ENCODE peak calls at places on chromosomes 1 and 21, in five cellular contexts. One of them, this sample, is unnamed.
A peak's percentile ranks its signal among the peaks of the same experiment; 100 is the strongest.

GRCh38 chr21:44666401-44667320 is at the start of gene KRTAP12-2:
- DNase-seq in PC-9: no peak
- DNase-seq in mammary epithelial cell: peak; percentile 25
- DNase-seq in GM12878: no peak
- DNase-seq in fibroblast of lung: no peak
- DNase-seq in this sample: no peak

GRCh38 chr1:19356266-19356665 is 44.1 kb downstream of the SLC66A1 start:
- DNase-seq in mammary epithelial cell: no peak
- DNase-seq in fibroblast of lung: no peak
- DNase-seq in GM12878: no peak
- DNase-seq in PC-9: no peak
- DNase-seq in this sample: no peak

GRCh38 chr1:3983181-3983580 is 83.1 kb upstream of the C1orf174 start:
- DNase-seq in GM12878: no peak
- DNase-seq in mammary epithelial cell: no peak
- DNase-seq in PC-9: no peak
- DNase-seq in fibroblast of lung: no peak
- DNase-seq in this sample: no peak

GRCh38 chr1:34009340-34009975 is 145.6 kb downstream of the HMGB4 start:
- DNase-seq in fibroblast of lung: no peak
- DNase-seq in PC-9: no peak
- DNase-seq in GM12878: no peak
- DNase-seq in mammary epithelial cell: no peak
- DNase-seq in this sample: no peak

GRCh38 chr1:10882069-10882468 is 85.6 kb upstream of the CASZ1 start:
- DNase-seq in fibroblast of lung: no peak
- DNase-seq in GM12878: no peak
- DNase-seq in PC-9: no peak
- DNase-seq in mammary epithelial cell: no peak
- DNase-seq in this sample: no peak

GRCh38 chr1:170856455-170856854 is 78.9 kb upstream of the MROH9 start:
- DNase-seq in fibroblast of lung: no peak
- DNase-seq in GM12878: no peak
- DNase-seq in PC-9: no peak
- DNase-seq in mammary epithelial cell: no peak
- DNase-seq in this sample: no peak

GRCh38 chr1:85584923-85585322 is 4.4 kb downstream of the CCN1 start:
- DNase-seq in mammary epithelial cell: no peak
- DNase-seq in PC-9: no peak
- DNase-seq in GM12878: no peak
- DNase-seq in fibroblast of lung: no peak
- DNase-seq in this sample: no peak

GRCh38 chr1:245825128-245825901 is 670.5 kb downstream of the KIF26B start:
- DNase-seq in fibroblast of lung: peak; percentile 48
- DNase-seq in mammary epithelial cell: no peak
- DNase-seq in GM12878: no peak
- DNase-seq in PC-9: no peak
- DNase-seq in this sample: no peak

GRCh38 chr1:17212487-17213121 is 7.7 kb downstream of the PADI1 start:
- DNase-seq in GM12878: no peak
- DNase-seq in fibroblast of lung: peak; percentile 77
- DNase-seq in mammary epithelial cell: peak; percentile 36
- DNase-seq in PC-9: peak; percentile 92
- DNase-seq in this sample: peak; percentile 94

GRCh38 chr1:114263343-114263742 is 109.7 kb upstream of the SYT6 start:
- DNase-seq in mammary epithelial cell: no peak
- DNase-seq in GM12878: peak; percentile 26
- DNase-seq in fibroblast of lung: no peak
- DNase-seq in PC-9: no peak
- DNase-seq in this sample: no peak

GRCh38 chr1:230972855-230973271 is 5.8 kb downstream of the TTC13 start:
- DNase-seq in PC-9: no peak
- DNase-seq in mammary epithelial cell: no peak
- DNase-seq in GM12878: peak; percentile 55
- DNase-seq in fibroblast of lung: no peak
- DNase-seq in this sample: peak; percentile 66

GRCh38 chr21:35614412-35614901 is 445.9 kb downstream of the SETD4 start:
- DNase-seq in mammary epithelial cell: peak; percentile 94
- DNase-seq in GM12878: no peak
- DNase-seq in PC-9: peak; percentile 13
- DNase-seq in fibroblast of lung: no peak
- DNase-seq in this sample: no peak

GRCh38 chr1:113903496-113904291 is 905 bp downstream of the AP4B1 start:
- DNase-seq in fibroblast of lung: peak; percentile 2
- DNase-seq in PC-9: no peak
- DNase-seq in mammary epithelial cell: no peak
- DNase-seq in GM12878: peak; percentile 31
- DNase-seq in this sample: no peak

GRCh38 chr1:33005812-33006465 is 30.7 kb downstream of the AK2 start:
- DNase-seq in GM12878: no peak
- DNase-seq in mammary epithelial cell: no peak
- DNase-seq in PC-9: no peak
- DNase-seq in fibroblast of lung: no peak
- DNase-seq in this sample: no peak

GRCh38 chr1:187454010-187454409 is 625.3 kb downstream of the PLA2G4A start:
- DNase-seq in PC-9: no peak
- DNase-seq in mammary epithelial cell: no peak
- DNase-seq in fibroblast of lung: no peak
- DNase-seq in GM12878: no peak
- DNase-seq in this sample: no peak

GRCh38 chr1:233480198-233480597 is 133.7 kb upstream of the KCNK1 start:
- DNase-seq in fibroblast of lung: no peak
- DNase-seq in mammary epithelial cell: peak; percentile 14
- DNase-seq in GM12878: no peak
- DNase-seq in PC-9: no peak
- DNase-seq in this sample: no peak

GRCh38 chr1:202234331-202235002 is 40.9 kb downstream of the LGR6 start:
- DNase-seq in PC-9: no peak
- DNase-seq in fibroblast of lung: no peak
- DNase-seq in mammary epithelial cell: no peak
- DNase-seq in GM12878: no peak
- DNase-seq in this sample: no peak

GRCh38 chr1:68231627-68232303 is 558 bp downstream of the WLS start:
- DNase-seq in mammary epithelial cell: peak; percentile 68
- DNase-seq in fibroblast of lung: peak; percentile 90
- DNase-seq in PC-9: peak; percentile 10
- DNase-seq in GM12878: no peak
- DNase-seq in this sample: no peak

GRCh38 chr1:10796029-10796944 is at the start of gene CASZ1:
- DNase-seq in fibroblast of lung: peak; percentile 87
- DNase-seq in mammary epithelial cell: peak; percentile 92
- DNase-seq in PC-9: peak; percentile 89
- DNase-seq in GM12878: no peak
- DNase-seq in this sample: peak; percentile 57

GRCh38 chr1:42937141-42937696 is 21.4 kb downstream of the SLC2A1 start:
- DNase-seq in fibroblast of lung: peak; percentile 74
- DNase-seq in mammary epithelial cell: peak; percentile 95
- DNase-seq in GM12878: no peak
- DNase-seq in PC-9: peak; percentile 63
- DNase-seq in this sample: no peak

GRCh38 chr1:3821004-3821933 is 25.0 kb upstream of the LRRC47 start:
- DNase-seq in PC-9: no peak
- DNase-seq in fibroblast of lung: no peak
- DNase-seq in mammary epithelial cell: no peak
- DNase-seq in GM12878: no peak
- DNase-seq in this sample: no peak

GRCh38 chr1:226176870-226177269 is 9.7 kb downstream of the ACBD3 start:
- DNase-seq in GM12878: no peak
- DNase-seq in fibroblast of lung: no peak
- DNase-seq in PC-9: no peak
- DNase-seq in mammary epithelial cell: no peak
- DNase-seq in this sample: no peak

GRCh38 chr1:182249201-182249676 is 142.4 kb downstream of the GLUL start:
- DNase-seq in PC-9: peak; percentile 7
- DNase-seq in fibroblast of lung: no peak
- DNase-seq in GM12878: peak; percentile 42
- DNase-seq in mammary epithelial cell: no peak
- DNase-seq in this sample: no peak

GRCh38 chr21:34330055-34330454 is 33.8 kb upstream of the KCNE2 start:
- DNase-seq in fibroblast of lung: no peak
- DNase-seq in PC-9: no peak
- DNase-seq in GM12878: no peak
- DNase-seq in mammary epithelial cell: no peak
- DNase-seq in this sample: no peak

GRCh38 chr1:64480999-64481772 is 11.3 kb downstream of the CACHD1 start:
- DNase-seq in PC-9: no peak
- DNase-seq in GM12878: no peak
- DNase-seq in mammary epithelial cell: no peak
- DNase-seq in fibroblast of lung: no peak
- DNase-seq in this sample: no peak

GRCh38 chr1:109879881-109880525 is 30.6 kb upstream of the CSF1 start:
- DNase-seq in PC-9: no peak
- DNase-seq in fibroblast of lung: no peak
- DNase-seq in GM12878: no peak
- DNase-seq in mammary epithelial cell: no peak
- DNase-seq in this sample: no peak

GRCh38 chr1:204974326-204974725 is 68.7 kb upstream of the CNTN2 start:
- DNase-seq in GM12878: no peak
- DNase-seq in mammary epithelial cell: no peak
- DNase-seq in PC-9: no peak
- DNase-seq in fibroblast of lung: no peak
- DNase-seq in this sample: no peak

DNA sequence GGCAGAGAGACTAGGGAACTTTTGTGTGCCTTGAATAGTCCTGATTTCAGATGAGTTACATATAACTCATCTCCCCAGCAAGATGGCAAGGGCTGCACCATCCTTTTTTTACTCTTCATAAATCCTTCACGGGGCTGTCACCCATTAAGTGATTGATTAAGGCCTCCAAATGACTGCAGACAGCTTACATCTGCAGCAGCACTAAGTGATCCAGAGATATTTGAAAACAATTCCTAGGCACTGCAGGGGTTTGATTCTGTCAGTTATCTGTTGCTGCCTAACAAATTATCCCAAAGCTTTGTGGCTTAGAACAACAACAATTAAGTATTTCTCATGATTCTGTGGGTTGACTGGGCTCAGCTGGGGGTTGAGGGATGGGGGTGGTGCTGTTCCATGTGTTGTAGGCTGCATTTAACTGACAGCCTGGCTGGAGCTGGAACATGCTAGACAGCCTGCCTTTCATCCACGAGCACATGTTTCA is 19.3 kb downstream of the TEX38 start:
- DNase-seq in fibroblast of lung: no peak
- DNase-seq in mammary epithelial cell: no peak
- DNase-seq in GM12878: no peak
- DNase-seq in PC-9: no peak
- DNase-seq in this sample: no peak
- TF ChIP-seq EZH2 in fibroblast of lung: no peak
- TF ChIP-seq EZH2 in mammary epithelial cell: no peak
- TF ChIP-seq EZH2 in GM12878: no peak
- TF ChIP-seq EZH2 in PC-9: no peak
- TF ChIP-seq EZH2 in this sample: no peak

GRCh38 chr1:217982711-217983405 is 302.2 kb upstream of the RRP15 start:
- DNase-seq in GM12878: no peak
- DNase-seq in PC-9: no peak
- DNase-seq in mammary epithelial cell: no peak
- DNase-seq in fibroblast of lung: no peak
- DNase-seq in this sample: no peak

GRCh38 chr1:217977943-217978342 is 307.1 kb upstream of the RRP15 start:
- DNase-seq in mammary epithelial cell: no peak
- DNase-seq in GM12878: no peak
- DNase-seq in fibroblast of lung: no peak
- DNase-seq in PC-9: no peak
- DNase-seq in this sample: no peak

GRCh38 chr1:217981430-217981829 is 303.7 kb upstream of the RRP15 start:
- DNase-seq in mammary epithelial cell: no peak
- DNase-seq in fibroblast of lung: no peak
- DNase-seq in GM12878: no peak
- DNase-seq in PC-9: no peak
- DNase-seq in this sample: no peak
- H3K27ac ChIP-seq in mammary epithelial cell: no peak overlapping the region
- H3K27ac ChIP-seq in fibroblast of lung: no peak overlapping the region
- H3K27ac ChIP-seq in GM12878: no peak overlapping the region
- H3K27ac ChIP-seq in PC-9: no peak overlapping the region
- H3K27ac ChIP-seq in this sample: no peak overlapping the region

GRCh38 chr1:220893701-220894024 is 14.4 kb downstream of the HLX start:
- DNase-seq in PC-9: no peak
- DNase-seq in GM12878: no peak
- DNase-seq in mammary epithelial cell: no peak
- DNase-seq in fibroblast of lung: no peak
- DNase-seq in this sample: no peak

GRCh38 chr1:220894924-220895256 is 15.6 kb downstream of the HLX start:
- DNase-seq in fibroblast of lung: no peak
- DNase-seq in mammary epithelial cell: no peak
- DNase-seq in PC-9: no peak
- DNase-seq in GM12878: no peak
- DNase-seq in this sample: no peak

GRCh38 chr1:220895412-220895946 is 16.2 kb downstream of the HLX start:
- DNase-seq in fibroblast of lung: no peak
- DNase-seq in GM12878: no peak
- DNase-seq in PC-9: no peak
- DNase-seq in mammary epithelial cell: no peak
- DNase-seq in this sample: no peak

GRCh38 chr1:220892997-220893700 is 13.9 kb downstream of the HLX start:
- DNase-seq in fibroblast of lung: no peak
- DNase-seq in PC-9: no peak
- DNase-seq in mammary epithelial cell: no peak
- DNase-seq in GM12878: no peak
- DNase-seq in this sample: no peak

DNA sequence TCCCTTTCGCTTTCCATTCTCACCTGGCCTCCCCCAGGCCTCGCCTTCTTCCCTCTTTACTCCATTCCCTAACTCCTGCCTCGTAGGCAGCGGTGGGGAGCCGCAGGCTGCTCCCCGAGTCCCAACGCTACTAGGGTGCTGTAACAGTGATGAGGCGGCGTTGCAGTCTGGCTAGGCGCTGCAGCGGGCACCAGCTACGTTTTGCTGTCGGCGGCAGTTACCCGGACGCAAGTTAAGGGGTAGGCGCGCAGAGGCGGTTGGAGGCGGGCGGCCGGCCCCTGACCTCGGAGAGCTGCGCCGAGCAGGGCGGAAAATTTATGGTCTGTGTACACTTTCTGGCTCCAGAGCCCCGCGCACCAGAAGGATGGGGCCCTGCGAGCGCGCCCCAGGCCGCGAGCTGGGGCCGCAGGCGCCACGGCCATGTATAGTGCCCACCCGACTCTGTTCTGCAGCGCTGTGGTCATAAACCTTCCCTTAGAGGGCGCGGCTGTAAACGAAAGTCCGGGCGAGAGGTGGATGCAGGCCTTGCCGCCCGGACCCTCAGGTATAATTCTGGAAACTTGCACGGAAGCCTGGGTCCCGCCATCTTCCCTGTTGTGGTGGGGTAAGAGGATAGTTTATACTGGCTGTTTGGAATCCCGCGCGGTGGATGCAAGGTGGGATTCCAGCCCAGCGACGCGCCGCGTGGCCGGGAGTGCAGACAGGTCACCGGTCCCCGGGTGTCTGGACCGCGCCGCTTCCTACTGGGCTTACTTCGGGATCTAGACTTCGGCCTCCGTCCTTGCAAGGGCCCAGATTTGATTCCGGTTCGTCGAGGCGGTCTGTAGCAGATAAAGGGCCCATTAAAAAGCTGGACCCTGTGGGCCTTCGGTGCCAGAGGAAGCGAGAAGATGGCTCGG is 15.0 kb downstream of the HLX start:
- DNase-seq in fibroblast of lung: no peak
- DNase-seq in mammary epithelial cell: no peak
- DNase-seq in GM12878: no peak
- DNase-seq in PC-9: no peak
- DNase-seq in this sample: no peak
- TF ChIP-seq EZH2 in fibroblast of lung: no peak
- TF ChIP-seq EZH2 in mammary epithelial cell: peak; percentile 83
- TF ChIP-seq EZH2 in GM12878: no peak
- TF ChIP-seq EZH2 in PC-9: no peak
- TF ChIP-seq EZH2 in this sample: peak; percentile 30

GRCh38 chr21:15300131-15300530 is 235.3 kb upstream of the NRIP1 start:
- DNase-seq in GM12878: no peak
- DNase-seq in mammary epithelial cell: no peak
- DNase-seq in PC-9: no peak
- DNase-seq in fibroblast of lung: no peak
- DNase-seq in this sample: no peak
- H3K27ac ChIP-seq in GM12878: no peak overlapping the region
- H3K27ac ChIP-seq in mammary epithelial cell: no peak overlapping the region
- H3K27ac ChIP-seq in PC-9: no peak overlapping the region
- H3K27ac ChIP-seq in fibroblast of lung: no peak overlapping the region
- H3K27ac ChIP-seq in this sample: no peak overlapping the region